ENCODE peak calls at places on chromosome 21, in eight cellular contexts. Z is NCI-H1105, Y is epithelial cell of esophagus, O is fibroblast of pulmonary artery, X is nucleus accumbens, T is T-helper 9 cell, W is AG20443, Q is fibroblast of the aortic adventitia. S is an unnamed sample.

GRCh38 chr21:30257773-30258172 is 25.0 kb downstream of the KRTAP24-1 start:
- DNase-seq in Z (no peak), Y (peak), O (peak), X (no peak), T (no peak), W (peak), Q (peak), S (no peak)

GRCh38 chr21:38126677-38127271 is 130.0 kb upstream of the KCNJ15 start:
- DNase-seq in Z (peak), Y (peak), O (peak), X (no peak), T (no peak), W (peak), Q (peak), S (peak)

GRCh38 chr21:45308211-45309068 is 20.7 kb upstream of the POFUT2 start:
- DNase-seq in Z (no peak), Y (no peak), O (peak), X (no peak), T (no peak), W (no peak), Q (peak), S (peak)

GRCh38 chr21:41648591-41649031 is 118.2 kb downstream of the RIPK4 start:
- DNase-seq in Z (no peak), Y (peak), O (peak), X (no peak), T (no peak), W (peak), Q (peak), S (no peak)

GRCh38 chr21:25350056-25350455 is 257.2 kb downstream of the MRPL39 start:
- DNase-seq in Z (no peak), Y (peak), O (peak), X (no peak), T (no peak), W (peak), Q (peak), S (no peak)

GRCh38 chr21:46498335-46499050 is 39.8 kb downstream of the DIP2A start:
- DNase-seq in Z (no peak), Y (peak), O (no peak), X (no peak), T (no peak), W (no peak), Q (no peak), S (no peak)

GRCh38 chr21:46116846-46117585 is 19.1 kb downstream of the COL6A2 start:
- DNase-seq in Z (no peak), Y (no peak), O (no peak), X (no peak), T (no peak), W (no peak), Q (peak), S (no peak)

GRCh38 chr21:38861006-38861405 is 55.3 kb downstream of the ETS2 start:
- DNase-seq in Z (peak), Y (no peak), O (peak), X (no peak), T (no peak), W (no peak), Q (peak), S (no peak)

GRCh38 chr21:29323189-29323588 is 24.5 kb downstream of the BACH1 start:
- DNase-seq in Z (no peak), Y (no peak), O (no peak), X (no peak), T (no peak), W (no peak), Q (no peak), S (no peak)

GRCh38 chr21:16633851-16634521 is 878.9 kb upstream of the CXADR start:
- DNase-seq in Z (no peak), Y (no peak), O (peak), X (no peak), T (no peak), W (no peak), Q (peak), S (no peak)

GRCh38 chr21:15365751-15366392 is 301.1 kb upstream of the NRIP1 start:
- DNase-seq in Z (no peak), Y (peak), O (no peak), X (no peak), T (no peak), W (no peak), Q (no peak), S (no peak)

GRCh38 chr21:32184059-32184458 is 94.8 kb downstream of the MIS18A start:
- DNase-seq in Z (no peak), Y (no peak), O (no peak), X (no peak), T (no peak), W (no peak), Q (no peak), S (no peak)

GRCh38 chr21:33367309-33367973 is 35.8 kb upstream of the IFNGR2 start:
- DNase-seq in Z (peak), Y (peak), O (no peak), X (no peak), T (no peak), W (no peak), Q (no peak), S (no peak)

GRCh38 chr21:37914211-37914900 is 1.9 kb downstream of the KCNJ6 start:
- DNase-seq in Z (peak), Y (peak), O (peak), X (no peak), T (no peak), W (peak), Q (no peak), S (no peak)

GRCh38 chr21:20661745-20662470 is 336.3 kb upstream of the NCAM2 start:
- DNase-seq in Z (peak), Y (no peak), O (no peak), X (no peak), T (no peak), W (no peak), Q (no peak), S (no peak)

GRCh38 chr21:28239345-28239744 is 753.3 kb downstream of the LTN1 start:
- DNase-seq in Z (no peak), Y (no peak), O (no peak), X (no peak), T (no peak), W (no peak), Q (no peak), S (no peak)

GRCh38 chr21:34813266-34813886 is 144.6 kb downstream of the CLIC6 start:
- DNase-seq in Z (no peak), Y (peak), O (peak), X (no peak), T (no peak), W (no peak), Q (peak), S (peak)

GRCh38 chr21:15053531-15053930 is 11.3 kb downstream of the NRIP1 start:
- DNase-seq in Z (no peak), Y (no peak), O (no peak), X (no peak), T (no peak), W (no peak), Q (no peak), S (no peak)

GRCh38 chr21:34880401-34880800 is 168.7 kb downstream of the RUNX1 start:
- DNase-seq in Z (no peak), Y (no peak), O (no peak), X (no peak), T (no peak), W (no peak), Q (no peak), S (no peak)

GRCh38 chr21:32772281-32773047 is 909 bp upstream of the PAXBP1 start:
- DNase-seq in Z (peak), Y (peak), O (peak), X (no peak), T (peak), W (peak), Q (peak), S (peak)

GRCh38 chr21:28447453-28447852 is 545.2 kb downstream of the LTN1 start:
- DNase-seq in Z (no peak), Y (no peak), O (peak), X (no peak), T (no peak), W (peak), Q (peak), S (no peak)

GRCh38 chr21:37149411-37149810 is 76.4 kb downstream of the TTC3 start:
- DNase-seq in Z (no peak), Y (peak), O (peak), X (no peak), T (no peak), W (peak), Q (peak), S (no peak)

GRCh38 chr21:34594566-34595234 is 20.2 kb downstream of the RCAN1 start:
- DNase-seq in Z (no peak), Y (no peak), O (no peak), X (no peak), T (no peak), W (no peak), Q (no peak), S (no peak)

GRCh38 chr21:8993284-8993942 is 1528.0 kb upstream of the TPTE start:
- DNase-seq in Z (no peak), Y (no peak), O (no peak), X (no peak), T (no peak), W (no peak), Q (no peak), S (no peak)

GRCh38 chr21:29287383-29287782 is 11.3 kb upstream of the BACH1 start:
- DNase-seq in Z (no peak), Y (peak), O (peak), X (no peak), T (no peak), W (peak), Q (peak), S (peak)